ENCODE peak calls at places on chromosome 4, in five cellular contexts. Q, Y, G, R and X are unnamed samples.

GRCh38 chr4:157115613-157116340 is 39.8 kb downstream of the GLRB start:
- DNase-seq in G (peak), Q (no peak), Y (peak), R (peak), X (no peak)

GRCh38 chr4:57614533-57614932 is 504.3 kb upstream of the IGFBP7 start:
- DNase-seq in Q (no peak), G (no peak), Y (no peak), R (no peak), X (no peak)

GRCh38 chr4:87839309-87839946 is 6.7 kb downstream of the MEPE start:
- DNase-seq in Y (peak), G (peak), Q (no peak), R (peak), X (peak)

GRCh38 chr4:5773271-5773555 is 62.2 kb downstream of the EVC start:
- DNase-seq in Q (no peak), G (peak), Y (peak), R (no peak), X (no peak)

GRCh38 chr4:40192286-40193017 is 4.4 kb upstream of the RHOH start:
- DNase-seq in R (peak), Y (no peak), G (no peak), Q (no peak), X (peak)

GRCh38 chr4:1608821-1609500 is 75.2 kb downstream of the FAM53A start:
- DNase-seq in G (no peak), Y (no peak), Q (no peak), R (no peak), X (no peak)

GRCh38 chr4:81447551-81448266 is 24.0 kb downstream of the RASGEF1B start:
- DNase-seq in R (no peak), Y (no peak), G (no peak), Q (no peak), X (no peak)

GRCh38 chr4:36915717-36916116 is 328.8 kb upstream of the NWD2 start:
- DNase-seq in R (no peak), Y (no peak), G (no peak), Q (no peak), X (no peak)

GRCh38 chr4:137200322-137200721 is 332.0 kb downstream of the PCDH18 start:
- DNase-seq in G (no peak), Y (no peak), R (peak), Q (no peak), X (no peak)

GRCh38 chr4:184824776-184825393 is 883 bp downstream of the ACSL1 start:
- DNase-seq in R (no peak), Q (no peak), G (peak), Y (no peak), X (no peak)

GRCh38 chr4:2637956-2638552 is 101.6 kb downstream of the FAM193A start:
- DNase-seq in R (no peak), G (no peak), Q (no peak), Y (no peak), X (no peak)

GRCh38 chr4:82801910-82802521 is 3.4 kb upstream of the SCD5 start:
- DNase-seq in Y (peak), R (no peak), Q (no peak), G (peak), X (no peak)

GRCh38 chr4:69060651-69061308 is 35.5 kb upstream of the UGT2B7 start:
- DNase-seq in R (peak), G (no peak), Y (no peak), Q (no peak), X (no peak)

GRCh38 chr4:131644619-131645018 is 1504.5 kb upstream of the PCDH10 start:
- DNase-seq in Y (peak), G (peak), Q (peak), R (peak), X (no peak)

GRCh38 chr4:19005211-19005610 is 983.7 kb upstream of the LCORL start:
- DNase-seq in Y (peak), R (no peak), Q (no peak), G (no peak), X (no peak)

GRCh38 chr4:101175896-101176676 is 171.2 kb downstream of the PPP3CA start:
- DNase-seq in G (no peak), Y (no peak), Q (no peak), R (no peak), X (no peak)

GRCh38 chr4:103075435-103075893 is 1.1 kb downstream of the SLC9B2 start:
- DNase-seq in R (peak), Y (peak), G (peak), Q (peak), X (no peak)

GRCh38 chr4:113969935-113970334 is 9.5 kb downstream of the ARSJ start:
- DNase-seq in Y (no peak), R (no peak), Q (no peak), G (peak), X (no peak)

GRCh38 chr4:180486342-180486741 is 1756.9 kb upstream of the TENM3 start:
- DNase-seq in Y (no peak), Q (no peak), G (no peak), R (no peak), X (no peak)

GRCh38 chr4:18689308-18689915 is 667.9 kb upstream of the LCORL start:
- DNase-seq in Q (peak), Y (peak), G (peak), R (peak), X (peak)

GRCh38 chr4:121336706-121337105 is 44.1 kb downstream of the QRFPR start:
- DNase-seq in R (no peak), G (peak), Y (no peak), Q (no peak), X (no peak)

GRCh38 chr4:37389967-37390580 is 145.5 kb downstream of the NWD2 start:
- DNase-seq in Y (peak), G (peak), R (peak), Q (peak), X (peak)

GRCh38 chr4:138062929-138063328 is 179.2 kb downstream of the SLC7A11 start:
- DNase-seq in Q (no peak), R (peak), G (peak), Y (peak), X (no peak)

GRCh38 chr4:2860391-2861348 is 17.0 kb downstream of the ADD1 start:
- DNase-seq in Q (no peak), Y (no peak), R (peak), G (no peak), X (no peak)

GRCh38 chr4:6916587-6917444 is 7.2 kb downstream of the TBC1D14 start:
- DNase-seq in Y (no peak), G (peak), Q (peak), R (peak), X (no peak)

GRCh38 chr4:183504930-183505555 is at the start of gene ING2:
- DNase-seq in G (peak), Y (no peak), Q (peak), R (peak), X (no peak)

GRCh38 chr4:138919094-138919936 is 96.3 kb upstream of the NOCT start:
- DNase-seq in R (peak), Y (peak), G (peak), Q (peak), X (peak)

GRCh38 chr4:106987314-106987713 is 48.8 kb downstream of the DKK2 start:
- DNase-seq in G (no peak), R (peak), Q (no peak), Y (no peak), X (no peak)

GRCh38 chr4:164136181-164136616 is 617.7 kb upstream of the SMIM31 start:
- DNase-seq in Q (peak), G (peak), R (peak), Y (peak), X (no peak)

GRCh38 chr4:155944516-155944915 is 9.2 kb downstream of the CTSO start:
- DNase-seq in G (no peak), R (no peak), Q (no peak), Y (no peak), X (no peak)

GRCh38 chr4:119585771-119586170 is 42.8 kb downstream of the PDE5A start:
- DNase-seq in Y (peak), G (peak), Q (no peak), R (no peak), X (no peak)

GRCh38 chr4:140078366-140078765 is 75.6 kb downstream of the MAML3 start:
- DNase-seq in Y (no peak), R (no peak), G (no peak), Q (no peak), X (no peak)

GRCh38 chr4:141391771-141392170 is 171.1 kb downstream of the ZNF330 start:
- DNase-seq in Q (no peak), G (peak), R (no peak), Y (no peak), X (no peak)

DNA sequence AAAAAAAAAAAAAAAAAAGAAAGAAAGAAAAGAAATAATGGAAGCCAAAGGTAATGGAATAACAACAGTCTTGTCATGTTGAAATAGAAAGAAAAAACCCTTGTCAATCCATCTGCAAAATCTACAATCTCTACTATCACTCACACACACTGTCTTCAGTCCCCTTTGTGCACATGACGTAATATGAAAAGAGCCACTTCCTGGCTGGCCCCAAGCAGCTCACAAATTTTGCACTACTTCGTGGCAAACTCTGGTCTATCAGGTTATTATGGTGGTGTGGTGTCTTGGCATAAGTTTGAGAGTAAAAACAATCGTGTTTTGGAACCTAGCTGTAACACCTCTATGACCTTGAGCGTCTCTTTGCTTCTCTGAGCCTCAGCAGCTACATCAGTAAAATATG is 8.3 kb upstream of the AFAP1 start:
- DNase-seq in R (no peak), Q (no peak), G (no peak), Y (no peak), X (no peak)
- H3K4me3 ChIP-seq in R (no peak), Q (no peak), G (no peak), Y (no peak), X (no peak)

GRCh38 chr4:188018262-188018661 is 22.7 kb downstream of the ZFP42 start:
- DNase-seq in R (no peak), G (no peak), Y (no peak), Q (no peak), X (no peak)
- TF ChIP-seq EZH2 in R (no peak), G (no peak), Y (no peak), Q (no peak), X (no peak)

GRCh38 chr4:110637408-110638131 is 14.7 kb upstream of the PITX2 start:
- DNase-seq in Q (no peak), R (peak), Y (no peak), G (no peak), X (no peak)
- H3K4me3 ChIP-seq in Q (peak), R (peak), Y (peak), G (no peak), X (no peak)

DNA sequence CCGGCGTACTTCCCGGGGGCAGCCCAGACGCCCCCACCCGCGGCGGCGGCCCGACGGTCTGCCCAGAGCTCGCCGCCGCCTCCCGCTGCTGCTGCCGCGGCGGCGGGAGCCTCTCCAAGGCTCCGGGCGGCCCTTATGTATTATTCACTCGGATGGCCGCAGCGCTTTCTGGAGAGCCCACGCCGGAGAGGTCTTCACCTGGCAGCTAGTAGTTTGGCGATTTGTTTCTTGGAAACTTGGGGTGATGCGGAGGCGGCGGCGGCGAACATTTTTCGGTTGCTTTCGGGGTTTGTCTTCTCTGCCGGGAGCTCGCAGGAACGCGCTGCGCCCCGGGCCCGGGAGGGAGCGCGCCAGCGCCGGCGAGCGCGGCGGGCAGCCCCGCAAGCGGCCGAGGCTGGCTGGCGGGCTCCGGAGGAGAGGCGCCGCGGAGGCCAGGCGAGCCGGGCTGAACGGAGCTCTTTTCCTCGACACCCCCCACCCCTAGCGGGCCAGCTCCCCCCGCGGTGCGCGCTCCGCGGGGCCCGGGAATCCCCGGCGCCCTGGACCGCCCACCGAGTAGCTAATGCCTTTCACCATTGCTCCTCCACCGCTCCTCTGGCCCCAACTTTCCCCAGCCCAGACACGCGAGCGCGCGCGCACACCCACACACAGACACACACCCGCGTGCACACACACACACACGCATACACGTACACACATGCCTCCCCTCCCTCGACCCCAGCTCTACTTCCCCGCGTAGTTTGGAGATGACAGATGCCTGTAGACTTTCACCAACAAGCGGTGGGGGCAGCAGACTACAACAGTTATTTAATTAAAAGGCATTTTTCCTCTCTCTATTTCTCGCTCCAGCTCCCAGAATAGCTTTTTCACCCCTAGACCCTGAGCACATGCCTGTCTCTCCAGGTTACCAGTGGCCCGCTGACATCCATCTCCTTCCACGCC is 113.4 kb downstream of the DHX15 start:
- DNase-seq in Y (peak), R (peak), Q (no peak), G (peak), X (no peak)
- TF ChIP-seq EZH2 in Y (no peak), R (peak), Q (no peak), G (no peak), X (no peak)

GRCh38 chr4:85495621-85496020 is 20.7 kb downstream of the ARHGAP24 start:
- DNase-seq in R (peak), Y (no peak), G (no peak), Q (no peak), X (no peak)
- H3K4me3 ChIP-seq in R (peak), Y (peak), G (no peak), Q (no peak), X (no peak)